ENCODE peak calls at places on chromosome 20, in ten cellular contexts. U, D, N, K, G, E, Q, T, O and X are unnamed samples.

GRCh38 chr20:24097506-24098245 is 109.1 kb upstream of the GGTLC1 start:
- DNase-seq in O (no peak), G (no peak), Q (no peak), D (no peak), N (no peak), E (no peak), T (no peak), U (no peak), K (no peak), X (no peak)

GRCh38 chr20:24543168-24543567 is 73.7 kb downstream of the SYNDIG1 start:
- DNase-seq in G (no peak), K (no peak), U (no peak), E (no peak), Q (no peak), D (no peak), N (no peak), T (no peak), O (no peak), X (no peak)

GRCh38 chr20:33673411-33674293 is 576 bp downstream of the NECAB3 start:
- DNase-seq in G (no peak), T (no peak), D (no peak), Q (no peak), E (no peak), N (no peak), K (no peak), U (no peak), O (peak; percentile 64), X (no peak)

GRCh38 chr20:24799971-24800580 is 149.0 kb upstream of the CST7 start:
- DNase-seq in E (no peak), N (no peak), Q (no peak), K (no peak), U (no peak), D (no peak), G (no peak), O (no peak), T (no peak), X (no peak)

GRCh38 chr20:25030649-25031026 is 27.3 kb downstream of the ACSS1 start:
- DNase-seq in K (no peak), U (no peak), Q (no peak), D (no peak), E (peak; percentile 49), N (no peak), O (no peak), G (no peak), T (no peak), X (no peak)

GRCh38 chr20:62918830-62919229 is 7.5 kb downstream of the DIDO1 start:
- DNase-seq in N (peak; percentile 34), G (no peak), K (no peak), E (no peak), T (no peak), Q (no peak), O (no peak), U (no peak), D (no peak), X (no peak)

GRCh38 chr20:60255426-60255825 is 297.2 kb downstream of the CDH26 start:
- DNase-seq in T (no peak), Q (no peak), D (no peak), U (no peak), E (no peak), O (no peak), K (no peak), G (no peak), N (no peak), X (no peak)

GRCh38 chr20:62158088-62158400 is 14.5 kb downstream of the SS18L1 start:
- DNase-seq in G (no peak), T (no peak), N (no peak), K (no peak), U (no peak), Q (no peak), O (no peak), E (no peak), D (no peak), X (no peak)

GRCh38 chr20:32978009-32978335 is 26.3 kb downstream of the SUN5 start:
- DNase-seq in U (no peak), Q (no peak), N (no peak), D (no peak), G (no peak), E (no peak), O (no peak), K (no peak), T (no peak), X (no peak)

GRCh38 chr20:3407426-3408250 is at the start of gene DNAAF9:
- DNase-seq in K (peak; percentile 87), Q (peak; percentile 73), N (peak; percentile 71), E (peak; percentile 81), T (peak; percentile 50), G (peak; percentile 67), D (peak; percentile 90), U (peak; percentile 87), O (peak; percentile 92), X (peak; percentile 96)

GRCh38 chr20:44153636-44154043 is 33.3 kb downstream of the JPH2 start:
- DNase-seq in K (no peak), U (no peak), O (no peak), E (no peak), Q (no peak), D (no peak), T (no peak), G (no peak), N (no peak), X (no peak)

GRCh38 chr20:3255728-3256127 is 16.7 kb upstream of the SLC4A11 start:
- DNase-seq in Q (no peak), T (no peak), E (no peak), U (no peak), N (no peak), O (no peak), K (no peak), G (no peak), D (no peak), X (no peak)

GRCh38 chr20:57656821-57657536 is 36.8 kb upstream of the ZBP1 start:
- DNase-seq in Q (no peak), G (peak; percentile 2), O (no peak), T (no peak), N (no peak), D (no peak), U (peak; percentile 69), K (peak; percentile 7), E (no peak), X (peak; percentile 16)

GRCh38 chr20:47150403-47151152 is 205.9 kb downstream of the ZMYND8 start:
- DNase-seq in U (peak; percentile 78), D (peak; percentile 84), E (no peak), K (peak; percentile 79), Q (peak; percentile 61), T (no peak), G (peak; percentile 86), N (no peak), O (peak; percentile 72), X (peak; percentile 87)

GRCh38 chr20:37669773-37670236 is 24.0 kb upstream of the CTNNBL1 start:
- DNase-seq in Q (no peak), N (no peak), O (no peak), U (no peak), D (no peak), E (no peak), T (no peak), G (no peak), K (no peak), X (no peak)

GRCh38 chr20:41697861-41698559 is 79.8 kb upstream of the CHD6 start:
- DNase-seq in D (peak; percentile 40), G (peak; percentile 51), Q (no peak), E (no peak), U (no peak), O (no peak), K (no peak), N (no peak), T (no peak), X (peak; percentile 53)

GRCh38 chr20:24690408-24690807 is 221.0 kb downstream of the SYNDIG1 start:
- DNase-seq in N (no peak), O (no peak), G (no peak), E (no peak), T (no peak), D (no peak), Q (no peak), K (no peak), U (peak; percentile 47), X (no peak)

GRCh38 chr20:32067234-32067821 is 15.3 kb downstream of the HCK start:
- DNase-seq in K (peak; percentile 68), G (no peak), U (no peak), D (no peak), Q (no peak), T (no peak), O (no peak), N (no peak), E (no peak), X (no peak)

GRCh38 chr20:18686696-18687095 is 98.8 kb downstream of the DTD1 start:
- DNase-seq in G (no peak), Q (no peak), O (no peak), E (no peak), D (no peak), U (no peak), K (no peak), T (no peak), N (no peak), X (no peak)

GRCh38 chr20:32249030-32249738 is 28.3 kb upstream of the KIF3B start:
- DNase-seq in K (no peak), N (peak; percentile 17), G (no peak), O (no peak), T (no peak), Q (no peak), U (no peak), D (no peak), E (no peak), X (no peak)

GRCh38 chr20:60009318-60009717 is 51.1 kb downstream of the CDH26 start:
- DNase-seq in E (no peak), N (no peak), D (no peak), T (no peak), G (no peak), U (no peak), O (no peak), Q (no peak), K (no peak), X (no peak)

GRCh38 chr20:61589055-61589385 is 337.0 kb downstream of the CDH4 start:
- DNase-seq in Q (no peak), G (no peak), K (no peak), N (no peak), T (no peak), U (no peak), D (no peak), O (peak; percentile 12), E (no peak), X (no peak)

GRCh38 chr20:50918403-50918802 is 12.8 kb downstream of the ADNP start:
- DNase-seq in K (no peak), O (no peak), G (no peak), T (no peak), U (no peak), E (no peak), N (no peak), D (no peak), Q (peak; percentile 27), X (no peak)

GRCh38 chr20:22582960-22583772 is 1.2 kb downstream of the FOXA2 start:
- DNase-seq in Q (no peak), O (peak; percentile 40), E (no peak), D (no peak), K (peak; percentile 46), N (no peak), U (no peak), G (peak; percentile 9), T (no peak), X (no peak)

GRCh38 chr20:12049125-12049524 is 131.4 kb downstream of the BTBD3 start:
- DNase-seq in O (no peak), G (no peak), U (no peak), Q (no peak), E (no peak), T (no peak), K (no peak), N (no peak), D (no peak), X (no peak)

GRCh38 chr20:19783966-19784401 is 25.9 kb downstream of the RIN2 start:
- DNase-seq in U (no peak), O (no peak), T (no peak), E (no peak), Q (no peak), K (no peak), N (no peak), G (no peak), D (no peak), X (no peak)

GRCh38 chr20:45073182-45073581 is 27.7 kb downstream of the KCNS1 start:
- DNase-seq in T (no peak), O (no peak), N (no peak), D (no peak), G (no peak), Q (no peak), E (no peak), U (no peak), K (no peak), X (no peak)